ENCODE peak calls at places on chromosomes 5 and 9, in five cellular contexts. P is kidney epithelial cell, M is fibroblast of the aortic adventitia, L is uterus, R is AG04449. X is an unnamed sample.

GRCh38 chr9:75889977-75890540 is 414 bp upstream of the PCSK5 start:
- DNase-seq in P (no peak), L (peak; percentile 65), M (peak; percentile 74), R (no peak), X (peak; percentile 38)

GRCh38 chr5:81179959-81180358 is 53.2 kb upstream of the CKMT2 start:
- DNase-seq in R (no peak), M (no peak), P (no peak), L (no peak), X (no peak)

GRCh38 chr9:85536514-85536913 is 205.2 kb downstream of the AGTPBP1 start:
- DNase-seq in M (no peak), L (no peak), P (no peak), R (no peak), X (no peak)

GRCh38 chr9:6712041-6712440 is 45.7 kb upstream of the KDM4C start:
- DNase-seq in P (no peak), L (no peak), M (no peak), R (no peak), X (no peak)

GRCh38 chr5:157352756-157353340 is 86.9 kb downstream of the CYFIP2 start:
- DNase-seq in L (no peak), M (no peak), P (no peak), R (no peak), X (no peak)

GRCh38 chr9:85569988-85570387 is 171.8 kb downstream of the AGTPBP1 start:
- DNase-seq in R (no peak), P (no peak), L (no peak), M (no peak), X (peak; percentile 27)

GRCh38 chr9:115913666-115914065 is 239.9 kb upstream of the PAPPA start:
- DNase-seq in R (peak; percentile 14), M (peak; percentile 65), P (no peak), L (no peak), X (no peak)

GRCh38 chr9:134475051-134475790 is 149.0 kb downstream of the RXRA start:
- DNase-seq in P (no peak), M (peak; percentile 89), R (peak; percentile 24), L (peak; percentile 83), X (no peak)

GRCh38 chr9:20022410-20022809 is 233.6 kb upstream of the SLC24A2 start:
- DNase-seq in R (no peak), P (peak; percentile 55), L (no peak), M (peak; percentile 25), X (no peak)

GRCh38 chr5:60334281-60334713 is 365.7 kb downstream of the DEPDC1B start:
- DNase-seq in P (peak; percentile 31), M (peak; percentile 66), L (no peak), R (peak; percentile 36), X (peak; percentile 44)

GRCh38 chr5:53063176-53063575 is 46.4 kb downstream of the MOCS2 start:
- DNase-seq in L (no peak), R (no peak), P (no peak), M (peak; percentile 28), X (no peak)

GRCh38 chr5:131795879-131796792 is 681 bp downstream of the FNIP1 start:
- DNase-seq in M (peak; percentile 59), P (no peak), L (peak; percentile 62), R (no peak), X (peak; percentile 20)

GRCh38 chr5:17305964-17306725 is 88.7 kb downstream of the BASP1 start:
- DNase-seq in R (peak; percentile 95), L (peak; percentile 20), P (no peak), M (peak; percentile 98), X (peak; percentile 20)

GRCh38 chr5:27093296-27093695 is 54.9 kb upstream of the CDH9 start:
- DNase-seq in M (no peak), P (peak; percentile 18), L (no peak), R (no peak), X (peak; percentile 1)

GRCh38 chr5:15797116-15797515 is 297.1 kb downstream of the FBXL7 start:
- DNase-seq in R (no peak), M (no peak), P (no peak), L (no peak), X (no peak)

GRCh38 chr5:6446626-6447309 is 1.9 kb upstream of the UBE2QL1 start:
- DNase-seq in R (no peak), P (no peak), L (no peak), M (no peak), X (no peak)

GRCh38 chr9:70883056-70883455 is 238.4 kb downstream of the TRPM3 start:
- DNase-seq in R (no peak), L (no peak), P (peak; percentile 34), M (peak; percentile 31), X (peak; percentile 22)

GRCh38 chr5:5181650-5182324 is 41.7 kb downstream of the ADAMTS16 start:
- DNase-seq in M (no peak), L (no peak), R (no peak), P (no peak), X (no peak)

GRCh38 chr5:65682148-65682547 is 39.8 kb downstream of the SGTB start:
- DNase-seq in M (no peak), L (no peak), R (no peak), P (no peak), X (no peak)

GRCh38 chr5:122738088-122738487 is 36.8 kb upstream of the SNX2 start:
- DNase-seq in M (no peak), R (no peak), L (no peak), P (no peak), X (no peak)

GRCh38 chr5:66830636-66831035 is 234.4 kb downstream of the MAST4 start:
- DNase-seq in P (no peak), L (no peak), M (peak; percentile 11), R (no peak), X (no peak)

GRCh38 chr5:158135682-158136176 is 276.8 kb upstream of the CLINT1 start:
- DNase-seq in P (no peak), R (no peak), M (no peak), L (no peak), X (no peak)

GRCh38 chr5:12023614-12024241 is 119.5 kb upstream of the CTNND2 start:
- DNase-seq in M (peak; percentile 38), R (no peak), P (no peak), L (no peak), X (peak; percentile 38)

GRCh38 chr5:145495741-145496140 is 339.4 kb downstream of the PRELID2 start:
- DNase-seq in L (no peak), M (peak; percentile 94), P (peak; percentile 74), R (peak; percentile 76), X (peak; percentile 70)

GRCh38 chr5:134997015-134997414 is 29.3 kb downstream of the CATSPER3 start:
- DNase-seq in P (no peak), L (no peak), M (no peak), R (no peak), X (no peak)

GRCh38 chr9:36560813-36561212 is 11.9 kb upstream of the MELK start:
- DNase-seq in M (peak; percentile 66), L (no peak), P (no peak), R (no peak), X (no peak)

GRCh38 chr9:137630126-137630525 is 11.3 kb downstream of the EHMT1 start:
- DNase-seq in R (no peak), P (no peak), L (no peak), M (no peak), X (no peak)

GRCh38 chr9:133400292-133400691 is 17.5 kb downstream of the REXO4 start:
- DNase-seq in P (no peak), L (no peak), R (no peak), M (no peak), X (no peak)

GRCh38 chr9:133397895-133398294 is 19.9 kb downstream of the REXO4 start:
- DNase-seq in P (no peak), L (no peak), M (no peak), R (no peak), X (no peak)

GRCh38 chr9:133394687-133395271 is 18.6 kb downstream of the STKLD1 start:
- DNase-seq in M (no peak), P (no peak), R (no peak), L (no peak), X (no peak)

GRCh38 chr9:133397370-133397769 is 20.4 kb downstream of the REXO4 start:
- DNase-seq in P (no peak), M (no peak), L (no peak), R (no peak), X (no peak)

GRCh38 chr9:133396952-133397351 is 20.8 kb downstream of the STKLD1 start:
- DNase-seq in L (no peak), R (no peak), P (no peak), M (no peak), X (no peak)
- TF ChIP-seq CTCF in L (no peak), R (peak; percentile 50), P (peak; percentile 39), M (no peak), X (peak; percentile 35)

DNA sequence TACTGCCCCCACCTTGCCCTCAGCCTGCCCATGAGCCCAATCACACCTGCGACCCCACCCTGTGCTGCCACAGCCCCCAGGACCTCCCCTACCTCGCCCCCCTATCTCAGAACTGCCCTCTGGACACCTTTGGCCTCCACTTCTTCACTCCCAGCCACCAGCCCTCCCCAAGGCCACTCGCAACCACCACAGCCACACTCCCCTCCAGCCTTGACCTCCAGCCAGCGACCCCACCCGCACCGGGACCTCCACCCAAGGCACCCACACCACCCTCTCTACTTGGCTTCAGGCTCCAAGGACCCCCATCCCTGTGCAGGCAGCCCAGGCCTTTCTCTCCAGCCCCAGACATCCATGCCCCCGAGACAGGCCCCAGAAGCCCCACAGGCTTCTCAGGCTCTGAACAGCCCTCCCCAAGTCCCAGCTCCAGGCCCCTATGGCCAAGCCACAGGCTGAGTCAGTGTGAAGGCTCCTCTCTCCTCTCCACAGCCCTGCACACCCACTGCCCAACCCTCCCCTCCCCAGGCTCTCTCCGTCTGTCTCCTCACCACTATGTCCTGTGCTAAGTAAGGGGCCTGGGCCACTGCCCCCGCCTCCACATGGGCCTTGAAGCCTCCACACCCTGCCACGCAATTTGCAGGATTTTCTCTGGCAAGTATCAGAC is 2.0 kb downstream of the AK1 start:
- DNase-seq in R (no peak), P (no peak), L (no peak), M (peak; percentile 63), X (peak; percentile 42)
- H3K4me3 ChIP-seq in R (peak overlapping the region; percentile 18), P (no peak overlapping the region), L (no peak overlapping the region), M (peak overlapping the region; percentile 55), X (peak overlapping the region; percentile 24)

DNA sequence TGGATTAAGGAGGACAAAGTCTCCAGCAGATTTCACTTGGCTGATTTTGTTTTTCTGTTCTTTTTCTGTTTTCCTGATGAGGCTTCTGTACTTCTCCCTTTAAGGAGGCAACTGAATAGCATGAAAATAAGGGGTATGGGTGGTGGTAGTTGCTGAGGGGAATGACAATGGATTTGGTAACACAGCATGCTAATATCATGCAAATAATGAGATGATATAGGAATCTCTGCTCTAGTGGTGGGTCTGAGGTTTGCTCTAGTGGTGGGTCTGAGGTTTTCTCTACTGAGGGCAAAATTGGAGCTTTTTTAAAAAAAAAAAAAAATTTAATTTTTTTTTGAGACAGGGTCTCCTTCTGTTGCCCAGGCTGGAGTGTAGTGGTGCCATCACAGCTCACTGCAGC is 139.7 kb downstream of the C9orf152 start:
- DNase-seq in R (no peak), M (no peak), L (no peak), P (no peak), X (no peak)
- TF ChIP-seq CTCF in R (no peak), M (no peak), L (no peak), P (no peak), X (no peak)

GRCh38 chr9:2158729-2159128 is 143.6 kb downstream of the SMARCA2 start:
- DNase-seq in R (no peak), M (peak; percentile 32), L (no peak), P (no peak), X (no peak)
- H3K4me3 ChIP-seq in R (peak overlapping the region; percentile 50), M (peak overlapping the region; percentile 65), L (peak overlapping the region; percentile 32), P (peak overlapping the region; percentile 36), X (peak overlapping the region; percentile 46)

GRCh38 chr9:95087659-95088242 is 229.8 kb downstream of the FANCC start:
- DNase-seq in P (no peak), M (no peak), R (no peak), L (no peak), X (no peak)
- TF ChIP-seq CTCF in P (peak; percentile 44), M (peak; percentile 15), R (peak; percentile 26), L (no peak), X (peak; percentile 23)

GRCh38 chr5:172188893-172189692 is 1.1 kb upstream of the STK10 start:
- DNase-seq in L (no peak), M (no peak), P (no peak), R (no peak), X (peak; percentile 80)
- H3K4me3 ChIP-seq in L (peak overlapping the region; percentile 77), M (peak overlapping the region; percentile 93), P (peak overlapping the region; percentile 93), R (peak overlapping the region; percentile 93), X (peak overlapping the region; percentile 94)